ENCODE peak calls at places on chromosomes 13 and 19, in six cellular contexts. One of them, this sample, is unnamed.

GRCh38 chr13:112113355-112113754 is 46.4 kb downstream of the SOX1 start:
- DNase-seq in fibroblast of mammary gland: no peak
- DNase-seq in fibroblast of pulmonary artery: no peak
- DNase-seq in epithelial cell of esophagus: no peak
- DNase-seq in Panc1: no peak
- DNase-seq in neural crest cell: no peak
- DNase-seq in this sample: no peak

GRCh38 chr13:25945596-25945995 is 106.2 kb downstream of the SHISA2 start:
- DNase-seq in epithelial cell of esophagus: no peak
- DNase-seq in fibroblast of pulmonary artery: peak
- DNase-seq in Panc1: no peak
- DNase-seq in neural crest cell: no peak
- DNase-seq in fibroblast of mammary gland: no peak
- DNase-seq in this sample: no peak

GRCh38 chr19:8390617-8390981 is 439 bp downstream of the RAB11B start:
- DNase-seq in fibroblast of pulmonary artery: peak
- DNase-seq in fibroblast of mammary gland: peak
- DNase-seq in Panc1: no peak
- DNase-seq in neural crest cell: peak
- DNase-seq in epithelial cell of esophagus: peak
- DNase-seq in this sample: peak

GRCh38 chr13:22082437-22083100 is 411.7 kb downstream of the FGF9 start:
- DNase-seq in Panc1: no peak
- DNase-seq in fibroblast of mammary gland: no peak
- DNase-seq in fibroblast of pulmonary artery: no peak
- DNase-seq in epithelial cell of esophagus: no peak
- DNase-seq in neural crest cell: no peak
- DNase-seq in this sample: no peak

GRCh38 chr19:8004723-8005513 is 523 bp downstream of the ELAVL1 start:
- DNase-seq in epithelial cell of esophagus: peak
- DNase-seq in Panc1: no peak
- DNase-seq in neural crest cell: peak
- DNase-seq in fibroblast of mammary gland: peak
- DNase-seq in fibroblast of pulmonary artery: peak
- DNase-seq in this sample: peak

GRCh38 chr13:51125495-51126226 is 14.6 kb upstream of the C13orf42 start:
- DNase-seq in epithelial cell of esophagus: peak
- DNase-seq in fibroblast of pulmonary artery: peak
- DNase-seq in neural crest cell: peak
- DNase-seq in fibroblast of mammary gland: peak
- DNase-seq in Panc1: peak
- DNase-seq in this sample: peak

GRCh38 chr13:79457390-79457789 is 23.6 kb upstream of the NDFIP2 start:
- DNase-seq in fibroblast of mammary gland: no peak
- DNase-seq in fibroblast of pulmonary artery: no peak
- DNase-seq in epithelial cell of esophagus: no peak
- DNase-seq in neural crest cell: no peak
- DNase-seq in Panc1: no peak
- DNase-seq in this sample: no peak

GRCh38 chr13:52020191-52020590 is 4.3 kb upstream of the UTP14C start:
- DNase-seq in epithelial cell of esophagus: no peak
- DNase-seq in Panc1: no peak
- DNase-seq in fibroblast of mammary gland: no peak
- DNase-seq in fibroblast of pulmonary artery: no peak
- DNase-seq in neural crest cell: no peak
- DNase-seq in this sample: no peak

GRCh38 chr13:75180805-75181455 is 301.0 kb downstream of the TBC1D4 start:
- DNase-seq in fibroblast of mammary gland: peak
- DNase-seq in fibroblast of pulmonary artery: peak
- DNase-seq in Panc1: no peak
- DNase-seq in neural crest cell: no peak
- DNase-seq in epithelial cell of esophagus: peak
- DNase-seq in this sample: no peak

GRCh38 chr19:6020166-6020967 is 42.4 kb upstream of the RANBP3 start:
- DNase-seq in neural crest cell: no peak
- DNase-seq in epithelial cell of esophagus: peak
- DNase-seq in fibroblast of mammary gland: no peak
- DNase-seq in Panc1: no peak
- DNase-seq in fibroblast of pulmonary artery: no peak
- DNase-seq in this sample: no peak

GRCh38 chr19:2327773-2328400 is 499 bp downstream of the LSM7 start:
- DNase-seq in fibroblast of pulmonary artery: peak
- DNase-seq in neural crest cell: no peak
- DNase-seq in Panc1: no peak
- DNase-seq in epithelial cell of esophagus: peak
- DNase-seq in fibroblast of mammary gland: peak
- DNase-seq in this sample: no peak

GRCh38 chr13:23956106-23956505 is 58.8 kb upstream of the C1QTNF9B start:
- DNase-seq in fibroblast of pulmonary artery: peak
- DNase-seq in neural crest cell: no peak
- DNase-seq in fibroblast of mammary gland: peak
- DNase-seq in Panc1: no peak
- DNase-seq in epithelial cell of esophagus: peak
- DNase-seq in this sample: no peak

GRCh38 chr13:99191900-99192399 is 8.7 kb upstream of the UBAC2 start:
- DNase-seq in epithelial cell of esophagus: no peak
- DNase-seq in neural crest cell: no peak
- DNase-seq in Panc1: no peak
- DNase-seq in fibroblast of pulmonary artery: no peak
- DNase-seq in fibroblast of mammary gland: peak
- DNase-seq in this sample: peak

GRCh38 chr19:15218501-15218900 is 13.7 kb downstream of the EPHX3 start:
- DNase-seq in Panc1: no peak
- DNase-seq in fibroblast of pulmonary artery: no peak
- DNase-seq in epithelial cell of esophagus: no peak
- DNase-seq in fibroblast of mammary gland: no peak
- DNase-seq in neural crest cell: no peak
- DNase-seq in this sample: no peak

GRCh38 chr13:42355118-42355840 is 83.3 kb downstream of the AKAP11 start:
- DNase-seq in Panc1: no peak
- DNase-seq in fibroblast of mammary gland: no peak
- DNase-seq in fibroblast of pulmonary artery: no peak
- DNase-seq in neural crest cell: no peak
- DNase-seq in epithelial cell of esophagus: no peak
- DNase-seq in this sample: no peak

GRCh38 chr19:2517881-2518601 is 42.1 kb downstream of the GADD45B start:
- DNase-seq in neural crest cell: no peak
- DNase-seq in fibroblast of pulmonary artery: no peak
- DNase-seq in Panc1: no peak
- DNase-seq in epithelial cell of esophagus: no peak
- DNase-seq in fibroblast of mammary gland: no peak
- DNase-seq in this sample: no peak

GRCh38 chr13:58573742-58574141 is 942.2 kb downstream of the PCDH17 start:
- DNase-seq in fibroblast of pulmonary artery: no peak
- DNase-seq in epithelial cell of esophagus: no peak
- DNase-seq in neural crest cell: no peak
- DNase-seq in Panc1: no peak
- DNase-seq in fibroblast of mammary gland: no peak
- DNase-seq in this sample: no peak

DNA sequence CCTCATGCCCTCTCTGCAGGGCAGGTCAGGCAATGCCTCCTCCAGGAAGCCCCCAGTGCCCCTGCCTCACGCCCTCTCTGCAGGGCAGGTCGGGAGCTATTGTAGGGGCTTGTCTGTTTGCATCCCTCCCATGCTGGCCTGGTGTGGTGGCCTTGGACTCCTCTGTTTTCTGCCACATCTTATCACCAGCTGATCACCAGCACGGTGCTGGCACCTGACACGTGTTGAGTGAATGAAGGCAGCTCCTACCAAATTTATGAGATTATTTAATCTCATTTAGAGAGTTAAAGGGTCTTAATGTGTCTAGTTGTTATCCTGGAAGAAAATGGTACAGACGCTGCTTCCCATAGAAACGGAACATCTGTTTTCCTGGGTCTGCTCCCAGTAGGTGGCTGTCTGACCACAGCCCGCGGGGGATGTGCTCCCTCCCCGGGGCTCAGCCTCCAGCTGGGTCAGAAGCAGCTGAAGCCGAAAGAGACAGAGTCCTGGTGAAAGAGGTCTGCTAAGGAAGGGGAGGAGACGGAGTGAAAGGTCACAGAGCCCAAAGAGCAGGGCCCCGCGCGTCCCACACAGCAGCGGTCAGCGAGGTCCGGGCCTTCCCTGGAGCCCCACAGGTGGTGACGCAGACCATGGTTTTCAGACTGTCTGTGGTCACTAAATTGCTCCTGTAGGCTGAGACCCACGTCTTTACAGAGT is 51.7 kb upstream of the C13orf46 start:
- DNase-seq in fibroblast of pulmonary artery: peak
- DNase-seq in fibroblast of mammary gland: peak
- DNase-seq in epithelial cell of esophagus: no peak
- DNase-seq in Panc1: no peak
- DNase-seq in neural crest cell: no peak
- DNase-seq in this sample: peak
- TF ChIP-seq CTCF in fibroblast of pulmonary artery: peak
- TF ChIP-seq CTCF in fibroblast of mammary gland: peak
- TF ChIP-seq CTCF in epithelial cell of esophagus: no peak
- TF ChIP-seq CTCF in Panc1: no peak
- TF ChIP-seq CTCF in neural crest cell: no peak
- TF ChIP-seq CTCF in this sample: no peak

GRCh38 chr19:13830761-13831481 is 35.7 kb downstream of the ZSWIM4 start:
- DNase-seq in neural crest cell: no peak
- DNase-seq in fibroblast of mammary gland: no peak
- DNase-seq in fibroblast of pulmonary artery: no peak
- DNase-seq in epithelial cell of esophagus: peak
- DNase-seq in Panc1: no peak
- DNase-seq in this sample: no peak

GRCh38 chr19:13826652-13827235 is 31.5 kb downstream of the ZSWIM4 start:
- DNase-seq in epithelial cell of esophagus: no peak
- DNase-seq in neural crest cell: no peak
- DNase-seq in fibroblast of pulmonary artery: no peak
- DNase-seq in Panc1: no peak
- DNase-seq in fibroblast of mammary gland: no peak
- DNase-seq in this sample: no peak

GRCh38 chr19:13824703-13825102 is 29.5 kb downstream of the ZSWIM4 start:
- DNase-seq in neural crest cell: no peak
- DNase-seq in Panc1: no peak
- DNase-seq in fibroblast of pulmonary artery: no peak
- DNase-seq in epithelial cell of esophagus: no peak
- DNase-seq in fibroblast of mammary gland: no peak
- DNase-seq in this sample: no peak

GRCh38 chr19:13825489-13826475 is 30.5 kb downstream of the ZSWIM4 start:
- DNase-seq in fibroblast of mammary gland: no peak
- DNase-seq in Panc1: no peak
- DNase-seq in neural crest cell: no peak
- DNase-seq in fibroblast of pulmonary artery: no peak
- DNase-seq in epithelial cell of esophagus: peak
- DNase-seq in this sample: peak

DNA sequence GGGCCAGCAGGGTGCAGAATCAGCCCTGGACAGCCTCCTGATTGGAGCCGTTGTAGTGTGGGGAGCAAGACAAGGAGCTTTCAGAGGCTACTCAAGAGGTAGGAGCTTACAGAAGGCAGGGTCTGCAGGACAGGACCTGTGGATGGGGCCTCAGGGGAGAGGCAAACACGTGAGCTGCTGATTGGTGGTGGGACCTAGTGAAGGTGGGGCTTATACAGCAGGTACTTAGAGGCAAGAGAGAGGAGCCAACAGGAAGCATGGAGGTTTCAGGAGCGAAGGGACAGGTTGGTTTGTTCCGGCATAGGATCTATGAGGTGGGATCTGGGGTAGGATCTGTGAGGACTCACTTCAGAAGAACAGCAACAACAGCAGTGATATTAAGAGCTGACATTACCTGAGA is 32.4 kb downstream of the ZSWIM4 start:
- DNase-seq in fibroblast of pulmonary artery: no peak
- DNase-seq in neural crest cell: no peak
- DNase-seq in fibroblast of mammary gland: no peak
- DNase-seq in epithelial cell of esophagus: peak
- DNase-seq in Panc1: no peak
- DNase-seq in this sample: no peak
- TF ChIP-seq CTCF in fibroblast of pulmonary artery: no peak
- TF ChIP-seq CTCF in neural crest cell: no peak
- TF ChIP-seq CTCF in fibroblast of mammary gland: no peak
- TF ChIP-seq CTCF in epithelial cell of esophagus: no peak
- TF ChIP-seq CTCF in Panc1: no peak
- TF ChIP-seq CTCF in this sample: no peak

GRCh38 chr19:379796-380195 is 29.2 kb downstream of the C2CD4C start:
- DNase-seq in Panc1: no peak
- DNase-seq in epithelial cell of esophagus: no peak
- DNase-seq in fibroblast of mammary gland: no peak
- DNase-seq in fibroblast of pulmonary artery: no peak
- DNase-seq in neural crest cell: no peak
- DNase-seq in this sample: no peak

GRCh38 chr19:387777-388176 is 21.2 kb downstream of the C2CD4C start:
- DNase-seq in fibroblast of pulmonary artery: no peak
- DNase-seq in Panc1: no peak
- DNase-seq in fibroblast of mammary gland: no peak
- DNase-seq in neural crest cell: no peak
- DNase-seq in epithelial cell of esophagus: no peak
- DNase-seq in this sample: no peak

GRCh38 chr19:384801-385169 is 24.2 kb downstream of the C2CD4C start:
- DNase-seq in fibroblast of pulmonary artery: no peak
- DNase-seq in fibroblast of mammary gland: no peak
- DNase-seq in Panc1: no peak
- DNase-seq in neural crest cell: no peak
- DNase-seq in epithelial cell of esophagus: no peak
- DNase-seq in this sample: no peak

GRCh38 chr19:383040-383439 is 25.9 kb downstream of the C2CD4C start:
- DNase-seq in Panc1: no peak
- DNase-seq in fibroblast of pulmonary artery: no peak
- DNase-seq in neural crest cell: no peak
- DNase-seq in fibroblast of mammary gland: peak
- DNase-seq in epithelial cell of esophagus: no peak
- DNase-seq in this sample: no peak

DNA sequence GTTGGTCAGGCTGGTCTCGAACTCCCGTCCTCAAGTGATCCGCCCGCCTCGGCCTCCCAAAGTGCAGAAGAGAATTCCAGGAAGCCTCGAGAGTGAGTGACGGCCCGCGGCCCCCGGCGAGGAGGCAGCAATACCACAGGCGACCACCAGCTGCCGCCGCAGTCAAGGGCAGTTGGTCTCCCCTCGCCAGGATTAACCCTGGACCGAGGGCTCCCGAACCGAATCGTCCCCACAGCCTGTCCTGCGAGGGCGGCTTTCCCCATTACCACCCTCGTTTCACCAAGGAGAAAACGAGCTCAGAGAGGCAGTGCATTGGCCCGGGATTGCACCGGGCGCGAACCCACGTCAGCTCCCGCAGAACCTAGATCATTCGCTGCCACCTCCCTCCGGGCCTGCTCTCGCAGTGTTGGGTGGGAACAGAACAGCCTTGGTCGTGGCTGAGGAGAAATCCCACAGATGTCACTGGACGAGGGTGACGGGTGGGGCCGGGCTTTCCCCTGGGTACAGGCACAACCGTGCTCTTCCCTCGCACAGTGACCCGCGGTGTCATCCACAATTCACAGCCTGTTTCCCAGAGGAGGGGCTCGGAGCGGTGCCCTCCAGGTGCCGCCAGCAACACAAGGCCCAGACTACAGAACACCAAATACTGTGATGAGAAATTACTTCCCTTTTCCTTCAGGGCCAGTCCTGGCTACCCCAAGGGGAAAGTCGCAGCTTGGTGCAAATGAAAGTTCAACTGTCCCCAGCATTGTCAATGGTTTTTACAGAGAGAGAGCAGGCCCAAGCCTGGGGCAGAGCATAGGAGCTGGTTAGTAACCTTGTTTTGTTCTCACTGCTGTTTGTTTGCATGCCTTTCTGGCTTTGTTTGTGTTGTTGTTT is 24.8 kb downstream of the C2CD4C start:
- DNase-seq in fibroblast of pulmonary artery: peak
- DNase-seq in Panc1: no peak
- DNase-seq in neural crest cell: peak
- DNase-seq in epithelial cell of esophagus: no peak
- DNase-seq in fibroblast of mammary gland: no peak
- DNase-seq in this sample: peak
- TF ChIP-seq CTCF in fibroblast of pulmonary artery: peak
- TF ChIP-seq CTCF in Panc1: peak
- TF ChIP-seq CTCF in neural crest cell: peak
- TF ChIP-seq CTCF in epithelial cell of esophagus: no peak
- TF ChIP-seq CTCF in fibroblast of mammary gland: peak
- TF ChIP-seq CTCF in this sample: peak

GRCh38 chr19:17489392-17490030 is 19.2 kb downstream of the SLC27A1 start:
- DNase-seq in epithelial cell of esophagus: no peak
- DNase-seq in Panc1: no peak
- DNase-seq in fibroblast of mammary gland: no peak
- DNase-seq in neural crest cell: no peak
- DNase-seq in fibroblast of pulmonary artery: no peak
- DNase-seq in this sample: no peak
- TF ChIP-seq CTCF in epithelial cell of esophagus: no peak
- TF ChIP-seq CTCF in Panc1: no peak
- TF ChIP-seq CTCF in fibroblast of mammary gland: no peak
- TF ChIP-seq CTCF in neural crest cell: no peak
- TF ChIP-seq CTCF in fibroblast of pulmonary artery: no peak
- TF ChIP-seq CTCF in this sample: peak

This sample was measured in nephron progenitor cell.